ENCODE peak calls at places on chromosomes 16 and 17, in four cellular contexts. One of them, this sample, is unnamed.

GRCh38 chr16:13429411-13429810 is 490.5 kb upstream of the ERCC4 start:
- DNase-seq in fibroblast of mammary gland: no peak
- DNase-seq in PC-9: no peak
- DNase-seq in cardiac fibroblast: no peak
- DNase-seq in this sample: no peak

GRCh38 chr17:82318169-82318498 is 726 bp upstream of the CD7 start:
- DNase-seq in cardiac fibroblast: no peak
- DNase-seq in fibroblast of mammary gland: no peak
- DNase-seq in PC-9: no peak
- DNase-seq in this sample: no peak

GRCh38 chr17:58693208-58693607 is 806 bp downstream of the RAD51C start:
- DNase-seq in cardiac fibroblast: peak; percentile 12
- DNase-seq in PC-9: no peak
- DNase-seq in fibroblast of mammary gland: peak; percentile 9
- DNase-seq in this sample: no peak

GRCh38 chr16:72590179-72590937 is 418.4 kb upstream of the PMFBP1 start:
- DNase-seq in PC-9: no peak
- DNase-seq in cardiac fibroblast: no peak
- DNase-seq in fibroblast of mammary gland: no peak
- DNase-seq in this sample: no peak

GRCh38 chr17:32342603-32343325 is 791 bp upstream of the C17orf75 start:
- DNase-seq in PC-9: no peak
- DNase-seq in cardiac fibroblast: no peak
- DNase-seq in fibroblast of mammary gland: no peak
- DNase-seq in this sample: no peak

GRCh38 chr17:48500435-48501426 is 30.1 kb downstream of the HOXB1 start:
- DNase-seq in fibroblast of mammary gland: no peak
- DNase-seq in PC-9: no peak
- DNase-seq in cardiac fibroblast: peak; percentile 50
- DNase-seq in this sample: no peak

GRCh38 chr17:73369126-73369525 is 57.3 kb upstream of the CDC42EP4 start:
- DNase-seq in cardiac fibroblast: no peak
- DNase-seq in fibroblast of mammary gland: no peak
- DNase-seq in PC-9: no peak
- DNase-seq in this sample: no peak

GRCh38 chr16:10076037-10076436 is 106.2 kb downstream of the GRIN2A start:
- DNase-seq in PC-9: no peak
- DNase-seq in fibroblast of mammary gland: no peak
- DNase-seq in cardiac fibroblast: no peak
- DNase-seq in this sample: no peak

GRCh38 chr17:31371511-31372097 is 19.9 kb upstream of the RAB11FIP4 start:
- DNase-seq in fibroblast of mammary gland: peak; percentile 80
- DNase-seq in PC-9: no peak
- DNase-seq in cardiac fibroblast: peak; percentile 62
- DNase-seq in this sample: no peak

GRCh38 chr16:88769617-88770458 is 15.2 kb downstream of the PIEZO1 start:
- DNase-seq in fibroblast of mammary gland: no peak
- DNase-seq in PC-9: peak; percentile 80
- DNase-seq in cardiac fibroblast: no peak
- DNase-seq in this sample: no peak

GRCh38 chr17:76092526-76093413 is 10.8 kb downstream of the EXOC7 start:
- DNase-seq in cardiac fibroblast: no peak
- DNase-seq in fibroblast of mammary gland: no peak
- DNase-seq in PC-9: no peak
- DNase-seq in this sample: peak; percentile 75

GRCh38 chr17:72258711-72259110 is 137.9 kb downstream of the SOX9 start:
- DNase-seq in fibroblast of mammary gland: no peak
- DNase-seq in cardiac fibroblast: no peak
- DNase-seq in PC-9: no peak
- DNase-seq in this sample: no peak

GRCh38 chr16:87571868-87572244 is 30.5 kb upstream of the JPH3 start:
- DNase-seq in PC-9: no peak
- DNase-seq in cardiac fibroblast: no peak
- DNase-seq in fibroblast of mammary gland: no peak
- DNase-seq in this sample: no peak

GRCh38 chr16:70702624-70703023 is 16.8 kb upstream of the MTSS2 start:
- DNase-seq in PC-9: no peak
- DNase-seq in cardiac fibroblast: no peak
- DNase-seq in fibroblast of mammary gland: no peak
- DNase-seq in this sample: no peak

GRCh38 chr16:68907297-68907999 is 64.1 kb downstream of the TANGO6 start:
- DNase-seq in fibroblast of mammary gland: no peak
- DNase-seq in PC-9: no peak
- DNase-seq in cardiac fibroblast: no peak
- DNase-seq in this sample: no peak

GRCh38 chr16:88903267-88903666 is 36.8 kb upstream of the PABPN1L start:
- DNase-seq in cardiac fibroblast: no peak
- DNase-seq in fibroblast of mammary gland: no peak
- DNase-seq in PC-9: no peak
- DNase-seq in this sample: no peak

GRCh38 chr17:68431661-68432071 is 25.6 kb downstream of the WIPI1 start:
- DNase-seq in fibroblast of mammary gland: peak; percentile 43
- DNase-seq in PC-9: no peak
- DNase-seq in cardiac fibroblast: peak; percentile 50
- DNase-seq in this sample: no peak

GRCh38 chr17:65531508-65532431 is 29.7 kb downstream of the AXIN2 start:
- DNase-seq in cardiac fibroblast: peak; percentile 73
- DNase-seq in fibroblast of mammary gland: peak; percentile 76
- DNase-seq in PC-9: no peak
- DNase-seq in this sample: no peak

GRCh38 chr16:15682105-15682570 is 32.1 kb downstream of the NDE1 start:
- DNase-seq in fibroblast of mammary gland: peak; percentile 84
- DNase-seq in PC-9: peak; percentile 60
- DNase-seq in cardiac fibroblast: peak; percentile 86
- DNase-seq in this sample: no peak

GRCh38 chr17:9768381-9768934 is 22.9 kb downstream of the DHRS7C start:
- DNase-seq in PC-9: peak; percentile 5
- DNase-seq in fibroblast of mammary gland: peak; percentile 54
- DNase-seq in cardiac fibroblast: peak; percentile 45
- DNase-seq in this sample: no peak

GRCh38 chr16:69762843-69763556 is 868 bp downstream of the WWP2 start:
- DNase-seq in PC-9: no peak
- DNase-seq in fibroblast of mammary gland: peak; percentile 43
- DNase-seq in cardiac fibroblast: peak; percentile 51
- DNase-seq in this sample: no peak

GRCh38 chr16:18983565-18984424 is at the start of gene TMC7:
- DNase-seq in cardiac fibroblast: peak; percentile 82
- DNase-seq in PC-9: peak; percentile 94
- DNase-seq in fibroblast of mammary gland: peak; percentile 74
- DNase-seq in this sample: peak; percentile 97

GRCh38 chr17:77129568-77130301 is 11.0 kb upstream of the SEC14L1 start:
- DNase-seq in fibroblast of mammary gland: peak; percentile 51
- DNase-seq in PC-9: no peak
- DNase-seq in cardiac fibroblast: no peak
- DNase-seq in this sample: no peak

GRCh38 chr16:2482181-2483107 is 7.5 kb downstream of the TBC1D24 start:
- DNase-seq in cardiac fibroblast: peak; percentile 42
- DNase-seq in fibroblast of mammary gland: peak; percentile 59
- DNase-seq in PC-9: no peak
- DNase-seq in this sample: no peak

GRCh38 chr17:47999612-48000011 is 28.7 kb downstream of the CDK5RAP3 start:
- DNase-seq in cardiac fibroblast: peak; percentile 53
- DNase-seq in fibroblast of mammary gland: peak; percentile 60
- DNase-seq in PC-9: no peak
- DNase-seq in this sample: no peak

GRCh38 chr16:50948268-50948667 is 202.8 kb downstream of the SALL1 start:
- DNase-seq in PC-9: no peak
- DNase-seq in cardiac fibroblast: no peak
- DNase-seq in fibroblast of mammary gland: no peak
- DNase-seq in this sample: no peak

GRCh38 chr17:7914771-7915610 is 1.1 kb downstream of the RNF227 start:
- DNase-seq in PC-9: no peak
- DNase-seq in cardiac fibroblast: peak; percentile 69
- DNase-seq in fibroblast of mammary gland: peak; percentile 78
- DNase-seq in this sample: no peak

GRCh38 chr16:87731607-87732006 is 34.2 kb downstream of the KLHDC4 start:
- DNase-seq in PC-9: no peak
- DNase-seq in cardiac fibroblast: no peak
- DNase-seq in fibroblast of mammary gland: no peak
- DNase-seq in this sample: no peak

GRCh38 chr16:14232106-14232890 is 161.2 kb downstream of the MRTFB start:
- DNase-seq in fibroblast of mammary gland: peak; percentile 47
- DNase-seq in PC-9: no peak
- DNase-seq in cardiac fibroblast: no peak
- DNase-seq in this sample: no peak

GRCh38 chr17:21285164-21286065 is 904 bp downstream of the MAP2K3 start:
- DNase-seq in fibroblast of mammary gland: peak; percentile 69
- DNase-seq in cardiac fibroblast: peak; percentile 72
- DNase-seq in PC-9: peak; percentile 32
- DNase-seq in this sample: no peak

GRCh38 chr16:74455213-74455612 is 33.9 kb upstream of the CLEC18B start:
- DNase-seq in cardiac fibroblast: peak; percentile 94
- DNase-seq in fibroblast of mammary gland: peak; percentile 95
- DNase-seq in PC-9: no peak
- DNase-seq in this sample: no peak
- TF ChIP-seq CTCF in cardiac fibroblast: no peak
- TF ChIP-seq CTCF in fibroblast of mammary gland: no peak
- TF ChIP-seq CTCF in PC-9: no peak
- TF ChIP-seq CTCF in this sample: no peak

DNA sequence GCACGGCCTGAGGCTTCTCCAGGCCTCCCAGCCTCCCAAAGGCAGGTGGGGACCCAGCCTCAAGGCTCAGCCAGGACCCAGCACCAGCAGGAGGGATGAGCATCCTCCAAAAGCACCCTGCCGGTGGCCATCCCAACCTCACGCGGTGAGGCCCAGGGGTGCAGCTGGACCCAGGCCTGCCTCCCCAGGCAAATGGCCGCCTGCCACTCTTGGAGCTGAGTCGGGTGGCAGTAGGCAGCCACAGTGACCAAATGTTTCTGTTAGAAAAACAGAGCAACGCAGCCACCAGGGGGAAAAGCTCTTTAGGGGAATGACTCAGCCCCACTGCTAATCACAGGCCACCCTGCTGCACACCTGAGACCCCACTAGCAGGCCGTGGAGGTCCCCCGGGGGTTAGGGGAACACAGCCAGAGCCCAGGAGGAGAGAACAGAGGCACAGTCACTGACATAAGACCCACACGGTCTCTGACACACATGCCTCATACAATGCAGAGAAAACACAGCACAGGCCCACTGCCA is 12.5 kb downstream of the BCAR1 start:
- DNase-seq in fibroblast of mammary gland: peak; percentile 36
- DNase-seq in cardiac fibroblast: no peak
- DNase-seq in PC-9: no peak
- DNase-seq in this sample: no peak
- TF ChIP-seq CTCF in fibroblast of mammary gland: no peak
- TF ChIP-seq CTCF in cardiac fibroblast: peak; percentile 23
- TF ChIP-seq CTCF in PC-9: no peak
- TF ChIP-seq CTCF in this sample: peak; percentile 64

DNA sequence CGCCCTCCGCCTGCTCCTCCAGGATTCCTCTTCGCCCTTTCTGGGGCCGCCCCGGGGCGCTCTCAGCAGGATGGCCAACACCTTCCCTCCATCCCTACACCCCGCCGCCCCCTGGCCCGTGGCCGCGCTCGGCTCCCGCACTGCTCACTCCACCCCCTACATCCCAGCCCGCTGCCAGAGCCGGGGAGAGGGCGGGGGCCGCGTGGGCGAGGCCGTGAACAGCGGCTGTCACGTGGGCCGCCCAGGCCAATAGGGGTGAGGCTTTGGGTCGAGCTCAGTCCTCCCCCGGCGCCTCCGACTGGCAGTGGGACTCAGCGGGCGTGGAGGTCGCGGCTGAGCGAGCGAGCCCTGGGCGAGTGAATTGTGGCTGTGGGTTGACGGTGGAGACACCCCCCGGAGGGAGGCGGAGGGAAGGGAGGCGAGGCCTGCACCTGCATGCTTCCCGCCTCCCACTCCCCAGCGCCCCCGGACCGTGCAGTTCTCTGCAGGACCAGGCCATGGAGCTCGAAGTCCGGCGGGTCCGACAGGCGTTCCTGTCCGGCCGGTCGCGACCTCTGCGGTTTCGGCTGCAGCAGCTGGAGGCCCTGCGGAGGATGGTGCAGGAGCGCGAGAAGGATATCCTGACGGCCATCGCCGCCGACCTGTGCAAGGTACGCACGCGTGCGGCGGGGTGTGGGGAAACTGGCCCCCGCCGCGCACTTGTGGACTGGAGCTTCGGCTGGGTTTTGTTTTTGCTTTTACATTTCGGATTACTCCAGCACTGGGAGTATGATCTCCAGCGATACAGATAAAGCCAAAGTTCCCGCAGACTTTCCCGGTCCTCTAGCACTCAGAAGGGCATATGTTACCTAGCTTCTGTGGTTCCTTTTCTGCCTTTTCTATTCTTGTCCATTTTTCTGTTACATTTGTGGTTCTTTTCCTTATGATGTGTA is at the start of gene ALDH3A2:
- DNase-seq in cardiac fibroblast: peak; percentile 94
- DNase-seq in PC-9: peak; percentile 99
- DNase-seq in fibroblast of mammary gland: peak; percentile 89
- DNase-seq in this sample: peak; percentile 98
- TF ChIP-seq CTCF in cardiac fibroblast: peak; percentile 32
- TF ChIP-seq CTCF in PC-9: no peak
- TF ChIP-seq CTCF in fibroblast of mammary gland: no peak
- TF ChIP-seq CTCF in this sample: peak; percentile 68

DNA sequence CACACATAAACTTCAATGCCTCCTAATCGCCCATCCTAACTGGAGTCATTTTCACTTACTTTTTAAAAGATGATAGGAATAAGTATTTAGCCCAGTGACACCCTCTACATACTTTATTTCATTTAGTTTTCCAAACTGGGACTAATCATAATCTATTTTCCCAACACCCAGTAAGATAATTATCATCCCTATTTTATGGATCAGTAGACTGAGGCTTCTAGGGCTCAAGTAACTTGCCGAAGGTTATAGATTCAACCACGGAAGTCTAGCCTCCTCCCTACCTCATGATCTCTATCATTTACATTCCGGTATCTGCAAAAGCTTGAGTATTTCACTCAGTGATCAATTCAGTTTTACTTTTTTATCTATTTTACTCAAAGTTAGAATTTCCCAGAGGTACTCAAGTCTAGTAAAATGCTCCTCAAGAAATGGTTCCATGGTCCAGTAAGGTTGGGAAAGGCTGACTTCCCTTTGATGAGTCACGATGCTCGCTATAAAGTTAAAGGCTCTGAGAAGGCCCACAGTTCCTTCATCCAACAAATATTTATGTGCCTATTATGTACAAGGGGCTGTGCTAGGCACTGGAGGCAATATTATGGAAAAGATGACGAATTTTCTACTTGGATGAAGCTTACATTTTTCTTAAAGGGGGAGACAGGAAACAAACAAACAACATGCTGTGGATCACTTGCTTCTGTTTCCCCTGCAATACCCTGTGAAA is 75.1 kb downstream of the TOX3 start:
- DNase-seq in fibroblast of mammary gland: no peak
- DNase-seq in PC-9: no peak
- DNase-seq in cardiac fibroblast: no peak
- DNase-seq in this sample: no peak
- TF ChIP-seq CTCF in fibroblast of mammary gland: no peak
- TF ChIP-seq CTCF in PC-9: no peak
- TF ChIP-seq CTCF in cardiac fibroblast: no peak
- TF ChIP-seq CTCF in this sample: no peak

GRCh38 chr16:23801387-23801786 is 34.4 kb upstream of the PRKCB start:
- DNase-seq in PC-9: peak; percentile 59
- DNase-seq in cardiac fibroblast: peak; percentile 65
- DNase-seq in fibroblast of mammary gland: peak; percentile 58
- DNase-seq in this sample: no peak

GRCh38 chr16:23807028-23807427 is 28.8 kb upstream of the PRKCB start:
- DNase-seq in cardiac fibroblast: no peak
- DNase-seq in fibroblast of mammary gland: no peak
- DNase-seq in PC-9: no peak
- DNase-seq in this sample: no peak

GRCh38 chr16:23803591-23804123 is 32.1 kb upstream of the PRKCB start:
- DNase-seq in cardiac fibroblast: peak; percentile 18
- DNase-seq in PC-9: peak; percentile 30
- DNase-seq in fibroblast of mammary gland: peak; percentile 22
- DNase-seq in this sample: no peak
- TF ChIP-seq CTCF in cardiac fibroblast: peak; percentile 45
- TF ChIP-seq CTCF in PC-9: peak; percentile 41
- TF ChIP-seq CTCF in fibroblast of mammary gland: peak; percentile 51
- TF ChIP-seq CTCF in this sample: peak; percentile 40

This sample was measured in chondrocyte.